ENCODE peak calls at places on chromosome 14, in five cellular contexts. E is GM23338, Y is A549, V is GM12878, M is HepG2. H is an unnamed sample.

GRCh38 chr14:25090716-25091454 is 40.9 kb upstream of the STXBP6 start:
- DNase-seq in E (peak; percentile 54), Y (no peak), V (no peak), M (no peak), H (no peak)

GRCh38 chr14:50666772-50667490 is 1.2 kb downstream of the SAV1 start:
- DNase-seq in E (peak; percentile 76), Y (no peak), V (no peak), M (peak; percentile 37), H (peak; percentile 62)

GRCh38 chr14:25622752-25623151 is 572.8 kb upstream of the STXBP6 start:
- DNase-seq in E (no peak), Y (no peak), V (no peak), M (no peak), H (no peak)

GRCh38 chr14:26173581-26173980 is 424.3 kb downstream of the NOVA1 start:
- DNase-seq in E (no peak), Y (no peak), V (no peak), M (no peak), H (no peak)

GRCh38 chr14:34857689-34858449 is 17.3 kb downstream of the BAZ1A start:
- DNase-seq in E (no peak), Y (no peak), V (no peak), M (no peak), H (no peak)

GRCh38 chr14:54762296-54762695 is 140.3 kb downstream of the GCH1 start:
- DNase-seq in E (no peak), Y (no peak), V (no peak), M (no peak), H (peak; percentile 18)

GRCh38 chr14:63513756-63514155 is 29.4 kb downstream of the PPP2R5E start:
- DNase-seq in E (no peak), Y (no peak), V (no peak), M (no peak), H (no peak)

GRCh38 chr14:69190191-69190590 is 1.1 kb upstream of the EXD2 start:
- DNase-seq in E (peak; percentile 26), Y (no peak), V (no peak), M (no peak), H (no peak)

GRCh38 chr14:43003845-43004244 is 1397.2 kb downstream of the LRFN5 start:
- DNase-seq in E (peak; percentile 74), Y (no peak), V (no peak), M (peak; percentile 13), H (peak; percentile 1)

GRCh38 chr14:99260652-99261551 is 11.1 kb downstream of the BCL11B start:
- DNase-seq in E (no peak), Y (no peak), V (no peak), M (no peak), H (no peak)

GRCh38 chr14:92314182-92314581 is 8.8 kb upstream of the SLC24A4 start:
- DNase-seq in E (no peak), Y (no peak), V (no peak), M (no peak), H (no peak)

GRCh38 chr14:95119336-95119735 is 38.0 kb downstream of the DICER1 start:
- DNase-seq in E (no peak), Y (no peak), V (no peak), M (no peak), H (no peak)

GRCh38 chr14:24430143-24430681 is 458 bp downstream of the KHNYN start:
- DNase-seq in E (peak; percentile 68), Y (peak; percentile 74), V (no peak), M (peak; percentile 71), H (peak; percentile 74)

GRCh38 chr14:91315844-91316267 is 71.4 kb upstream of the GPR68 start:
- DNase-seq in E (no peak), Y (no peak), V (peak; percentile 88), M (no peak), H (no peak)

GRCh38 chr14:98912655-98913054 is 359.3 kb downstream of the BCL11B start:
- DNase-seq in E (no peak), Y (no peak), V (no peak), M (no peak), H (no peak)

GRCh38 chr14:57854571-57854970 is 11.3 kb downstream of the SLC35F4 start:
- DNase-seq in E (no peak), Y (no peak), V (no peak), M (no peak), H (no peak)

GRCh38 chr14:91142214-91142668 is 28.4 kb downstream of the DGLUCY start:
- DNase-seq in E (no peak), Y (no peak), V (peak; percentile 80), M (no peak), H (no peak)

GRCh38 chr14:51895425-51895824 is 35.0 kb downstream of the GNG2 start:
- DNase-seq in E (no peak), Y (no peak), V (no peak), M (no peak), H (no peak)

GRCh38 chr14:77036484-77037337 is 8.2 kb upstream of the IRF2BPL start:
- DNase-seq in E (no peak), Y (no peak), V (peak; percentile 60), M (no peak), H (no peak)

GRCh38 chr14:21894003-21894897 is 220.6 kb upstream of the OR4E1 start:
- DNase-seq in E (peak; percentile 76), Y (no peak), V (no peak), M (no peak), H (peak; percentile 13)

GRCh38 chr14:75981426-75981825 is 369 bp downstream of the TGFB3 start:
- DNase-seq in E (peak; percentile 61), Y (no peak), V (peak; percentile 60), M (peak; percentile 18), H (peak; percentile 17)

GRCh38 chr14:28744126-28744525 is 22.5 kb upstream of the FOXG1 start:
- DNase-seq in E (no peak), Y (no peak), V (no peak), M (no peak), H (no peak)

GRCh38 chr14:95260537-95261440 is 58.9 kb downstream of the CLMN start:
- DNase-seq in E (no peak), Y (no peak), V (no peak), M (no peak), H (no peak)

GRCh38 chr14:21476526-21476924 is 234 bp downstream of the RAB2B start:
- DNase-seq in E (no peak), Y (peak; percentile 72), V (no peak), M (peak; percentile 88), H (peak; percentile 81)

GRCh38 chr14:63435838-63436237 is 107.3 kb downstream of the PPP2R5E start:
- DNase-seq in E (no peak), Y (no peak), V (no peak), M (peak; percentile 13), H (no peak)

GRCh38 chr14:95389471-95390011 is 69.8 kb upstream of the CLMN start:
- DNase-seq in E (no peak), Y (no peak), V (no peak), M (no peak), H (no peak)

GRCh38 chr14:70045715-70046535 is 142.8 kb downstream of the SLC8A3 start:
- DNase-seq in E (peak; percentile 88), Y (peak; percentile 71), V (no peak), M (peak; percentile 73), H (peak; percentile 41)

GRCh38 chr14:105304565-105304964 is 3.8 kb upstream of the BRF1 start:
- DNase-seq in E (no peak), Y (no peak), V (no peak), M (no peak), H (no peak)

GRCh38 chr14:105305350-105305749 is 4.5 kb upstream of the BRF1 start:
- DNase-seq in E (no peak), Y (no peak), V (no peak), M (no peak), H (no peak)

GRCh38 chr14:105301103-105301914 is 508 bp upstream of the BRF1 start:
- DNase-seq in E (peak; percentile 98), Y (peak; percentile 88), V (peak; percentile 78), M (peak; percentile 90), H (peak; percentile 97)

GRCh38 chr14:105305769-105306168 is 5.0 kb upstream of the BRF1 start:
- DNase-seq in E (no peak), Y (no peak), V (no peak), M (no peak), H (no peak)

GRCh38 chr14:105303949-105304348 is 3.1 kb upstream of the BRF1 start:
- DNase-seq in E (no peak), Y (no peak), V (no peak), M (no peak), H (no peak)
- TF ChIP-seq JUNB in E (no peak), Y (no peak), V (no peak), M (no peak), H (no peak)

GRCh38 chr14:61747342-61747741 is 14.9 kb upstream of the SNAPC1 start:
- DNase-seq in E (no peak), Y (no peak), V (no peak), M (no peak), H (no peak)

GRCh38 chr14:61750708-61751474 is 11.3 kb upstream of the SNAPC1 start:
- DNase-seq in E (peak; percentile 95), Y (peak; percentile 76), V (peak; percentile 83), M (no peak), H (peak; percentile 80)

GRCh38 chr14:61751475-61751989 is 10.7 kb upstream of the SNAPC1 start:
- DNase-seq in E (no peak), Y (no peak), V (no peak), M (no peak), H (no peak)

GRCh38 chr14:61749264-61749663 is 13.0 kb upstream of the SNAPC1 start:
- DNase-seq in E (no peak), Y (no peak), V (no peak), M (no peak), H (peak; percentile 31)

DNA sequence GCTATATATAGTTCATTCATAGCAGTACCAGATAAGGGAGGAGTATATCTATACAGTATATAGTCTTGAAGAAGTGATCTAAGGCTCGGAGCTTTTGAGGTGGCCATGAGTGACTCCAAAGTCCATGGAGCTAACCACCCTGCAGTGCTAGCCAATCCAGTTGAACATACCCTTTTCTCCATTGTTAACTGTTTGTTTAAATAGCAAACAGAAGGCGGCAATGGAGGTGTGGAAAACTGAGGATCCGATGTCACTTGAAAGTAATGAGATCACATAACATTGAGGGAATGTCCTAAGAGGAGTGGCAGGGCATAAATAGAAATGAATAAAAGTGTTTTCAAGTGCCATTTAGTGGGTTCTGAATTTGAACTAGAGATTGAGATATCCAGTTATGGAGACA is 12.4 kb upstream of the SNAPC1 start:
- DNase-seq in E (peak; percentile 61), Y (peak; percentile 48), V (no peak), M (peak; percentile 45), H (peak; percentile 43)
- TF ChIP-seq JUNB in E (no peak), Y (no peak), V (no peak), M (no peak), H (no peak)

GRCh38 chr14:80664576-80664975 is 277.0 kb downstream of the CEP128 start:
- DNase-seq in E (no peak), Y (no peak), V (no peak), M (peak; percentile 13), H (no peak)
- TF ChIP-seq JUNB in E (no peak), Y (no peak), V (no peak), M (no peak), H (no peak)

GRCh38 chr14:67940476-67940875 is 120.9 kb downstream of the RAD51B start:
- DNase-seq in E (no peak), Y (no peak), V (no peak), M (peak; percentile 27), H (no peak)

GRCh38 chr14:67938046-67938445 is 118.5 kb downstream of the RAD51B start:
- DNase-seq in E (peak; percentile 5), Y (no peak), V (no peak), M (no peak), H (no peak)

GRCh38 chr14:67942311-67942710 is 122.7 kb downstream of the RAD51B start:
- DNase-seq in E (no peak), Y (no peak), V (no peak), M (no peak), H (no peak)

GRCh38 chr14:67941456-67942018 is 122.0 kb downstream of the RAD51B start:
- DNase-seq in E (peak; percentile 32), Y (no peak), V (no peak), M (peak; percentile 26), H (no peak)

GRCh38 chr14:67940894-67941455 is 121.4 kb downstream of the RAD51B start:
- DNase-seq in E (peak; percentile 9), Y (no peak), V (no peak), M (no peak), H (no peak)
- TF ChIP-seq JUNB in E (no peak), Y (no peak), V (no peak), M (no peak), H (no peak)